ENCODE peak calls at places on chromosome 3, in five cellular contexts. E is natural killer cell, S is amygdala, W is NCI-H345, K is mammary epithelial cell. G is an unnamed sample.

GRCh38 chr3:155890671-155891190 is 20.3 kb downstream of the GMPS start:
- DNase-seq in S (no peak), K (no peak), W (no peak), E (no peak), G (peak)

GRCh38 chr3:118495243-118495642 is 539.4 kb downstream of the IGSF11 start:
- DNase-seq in S (no peak), W (no peak), K (no peak), E (no peak), G (no peak)

GRCh38 chr3:134795776-134796312 is 784 bp downstream of the EPHB1 start:
- DNase-seq in W (no peak), S (no peak), K (peak), E (no peak), G (peak)

GRCh38 chr3:169931747-169932520 is 20.6 kb downstream of the SAMD7 start:
- DNase-seq in S (no peak), W (no peak), E (no peak), K (no peak), G (no peak)

GRCh38 chr3:63450634-63451363 is 172.7 kb downstream of the SYNPR start:
- DNase-seq in W (no peak), K (peak), S (no peak), E (no peak), G (peak)

GRCh38 chr3:104908761-104909160 is 457.9 kb upstream of the ALCAM start:
- DNase-seq in S (no peak), K (peak), E (no peak), W (peak), G (peak)

GRCh38 chr3:140276698-140277097 is 341.7 kb downstream of the CLSTN2 start:
- DNase-seq in S (no peak), W (no peak), K (peak), E (no peak), G (peak)

GRCh38 chr3:94132777-94133176 is 69.9 kb downstream of the NSUN3 start:
- DNase-seq in S (no peak), W (no peak), E (no peak), K (peak), G (no peak)

GRCh38 chr3:169008772-169009358 is 654.6 kb downstream of the MECOM start:
- DNase-seq in K (peak), W (no peak), E (no peak), S (no peak), G (no peak)

GRCh38 chr3:57518276-57518914 is 25.7 kb downstream of the DNAH12 start:
- DNase-seq in K (no peak), S (no peak), W (no peak), E (no peak), G (peak)

GRCh38 chr3:138079901-138080300 is 35.5 kb downstream of the DZIP1L start:
- DNase-seq in W (no peak), E (no peak), S (no peak), K (peak), G (no peak)

GRCh38 chr3:133271491-133271890 is 128.4 kb upstream of the BFSP2 start:
- DNase-seq in W (no peak), E (no peak), S (no peak), K (no peak), G (peak)

GRCh38 chr3:60893946-60894345 is 357.3 kb downstream of the FHIT start:
- DNase-seq in K (no peak), E (no peak), W (no peak), S (no peak), G (no peak)

GRCh38 chr3:99319961-99320360 is 318.4 kb upstream of the COL8A1 start:
- DNase-seq in K (peak), W (no peak), S (no peak), E (no peak), G (peak)

GRCh38 chr3:50193746-50194127 is 2.3 kb downstream of the GNAT1 start:
- DNase-seq in E (no peak), K (no peak), W (no peak), S (no peak), G (no peak)

GRCh38 chr3:72997421-72997961 is 880 bp downstream of the PPP4R2 start:
- DNase-seq in W (peak), E (no peak), S (no peak), K (peak), G (peak)